ENCODE peak calls at places on chromosome 17, in four cellular contexts. N is K562, D is HL-60, U is GM12878. L is an unnamed sample.
A peak's percentile ranks its signal among the peaks of the same experiment; 100 is the strongest.

GRCh38 chr17:20063665-20064648 is 54.8 kb downstream of the SPECC1 start:
- DNase-seq in N (no peak), D (peak; percentile 63), U (peak; percentile 76), L (no peak)

GRCh38 chr17:17414316-17414937 is 62.4 kb upstream of the MED9 start:
- DNase-seq in N (no peak), D (no peak), U (no peak), L (no peak)

GRCh38 chr17:28530926-28531325 is 21.5 kb downstream of the UNC119 start:
- DNase-seq in N (no peak), D (no peak), U (no peak), L (no peak)

GRCh38 chr17:67390646-67391480 is 13.8 kb downstream of the PITPNC1 start:
- DNase-seq in N (no peak), D (no peak), U (peak; percentile 87), L (peak; percentile 23)

GRCh38 chr17:82805823-82806222 is 34.0 kb downstream of the ZNF750 start:
- DNase-seq in N (no peak), D (no peak), U (no peak), L (no peak)

GRCh38 chr17:34051046-34051445 is 204.0 kb upstream of the CCL2 start:
- DNase-seq in N (no peak), D (no peak), U (no peak), L (no peak)

GRCh38 chr17:17628388-17629008 is 37.0 kb upstream of the PEMT start:
- DNase-seq in N (no peak), D (no peak), U (peak; percentile 15), L (peak; percentile 37)

GRCh38 chr17:81217531-81217930 is 5.2 kb downstream of the CEP131 start:
- DNase-seq in N (no peak), D (no peak), U (no peak), L (no peak)

GRCh38 chr17:15966183-15966878 is 21.4 kb downstream of the ADORA2B start:
- DNase-seq in N (no peak), D (no peak), U (no peak), L (no peak)

GRCh38 chr17:50893183-50893993 is 27.2 kb upstream of the TOB1 start:
- DNase-seq in N (no peak), D (no peak), U (no peak), L (no peak)

GRCh38 chr17:70661342-70662222 is 492.2 kb downstream of the KCNJ2 start:
- DNase-seq in N (no peak), D (no peak), U (no peak), L (no peak)

GRCh38 chr17:77571562-77571981 is 386.9 kb upstream of the TNRC6C start:
- DNase-seq in N (peak; percentile 38), D (no peak), U (no peak), L (no peak)

GRCh38 chr17:65896889-65897288 is 295.0 kb downstream of the CEP112 start:
- DNase-seq in N (no peak), D (no peak), U (no peak), L (no peak)

GRCh38 chr17:82269882-82270500 is 3.5 kb downstream of the CSNK1D start:
- DNase-seq in N (no peak), D (no peak), U (no peak), L (no peak)

GRCh38 chr17:57553991-57554825 is 190.9 kb downstream of the CCDC182 start:
- DNase-seq in N (peak; percentile 80), D (no peak), U (no peak), L (no peak)

GRCh38 chr17:73291260-73291801 is 20.5 kb downstream of the CDC42EP4 start:
- DNase-seq in N (peak; percentile 82), D (peak; percentile 69), U (peak; percentile 70), L (peak; percentile 55)

GRCh38 chr17:48842746-48843145 is 11.9 kb downstream of the CALCOCO2 start:
- DNase-seq in N (no peak), D (no peak), U (no peak), L (no peak)

GRCh38 chr17:10888858-10889257 is 51.0 kb upstream of the PIRT start:
- DNase-seq in N (no peak), D (no peak), U (no peak), L (no peak)

GRCh38 chr17:35849469-35850348 is 19.0 kb downstream of the HEATR9 start:
- DNase-seq in N (peak; percentile 82), D (no peak), U (peak; percentile 20), L (peak; percentile 30)

GRCh38 chr17:55814377-55814776 is 63.5 kb downstream of the PCTP start:
- DNase-seq in N (no peak), D (no peak), U (no peak), L (no peak)

GRCh38 chr17:81037026-81037782 is 2.3 kb downstream of the BAIAP2 start:
- DNase-seq in N (no peak), D (no peak), U (no peak), L (no peak)

GRCh38 chr17:5011928-5012327 is 14.2 kb downstream of the KIF1C start:
- DNase-seq in N (no peak), D (no peak), U (peak; percentile 53), L (peak; percentile 61)

GRCh38 chr17:57552114-57552601 is 192.9 kb downstream of the CCDC182 start:
- DNase-seq in N (peak; percentile 68), D (no peak), U (no peak), L (peak; percentile 66)

GRCh38 chr17:45043268-45043681 is 8.2 kb downstream of the DCAKD start:
- DNase-seq in N (no peak), D (no peak), U (no peak), L (no peak)

GRCh38 chr17:7307686-7308624 is 527 bp downstream of the EIF5A start:
- DNase-seq in N (peak; percentile 51), D (peak; percentile 65), U (no peak), L (no peak)

GRCh38 chr17:40355123-40355803 is 9.3 kb downstream of the GJD3 start:
- DNase-seq in N (peak; percentile 82), D (no peak), U (no peak), L (peak; percentile 91)

GRCh38 chr17:50687200-50688066 is 20.3 kb downstream of the ANKRD40 start:
- DNase-seq in N (no peak), D (no peak), U (no peak), L (no peak)

GRCh38 chr17:68801564-68801963 is 153.6 kb downstream of the ABCA8 start:
- DNase-seq in N (no peak), D (no peak), U (no peak), L (no peak)

GRCh38 chr17:29177541-29177870 is 2.7 kb downstream of the MYO18A start:
- DNase-seq in N (no peak), D (no peak), U (no peak), L (no peak)

GRCh38 chr17:20103454-20104448 is 94.6 kb downstream of the SPECC1 start:
- DNase-seq in N (no peak), D (no peak), U (no peak), L (no peak)

GRCh38 chr17:43427362-43428043 is 28.7 kb downstream of the ARL4D start:
- DNase-seq in N (no peak), D (no peak), U (no peak), L (no peak)

GRCh38 chr17:47267354-47267828 is 13.8 kb downstream of the ITGB3 start:
- DNase-seq in N (no peak), D (no peak), U (no peak), L (no peak)

GRCh38 chr17:43554857-43555256 is 8.7 kb upstream of the ETV4 start:
- DNase-seq in N (no peak), D (no peak), U (no peak), L (no peak)

GRCh38 chr17:78383725-78384471 is 5.4 kb downstream of the PGS1 start:
- DNase-seq in N (no peak), D (peak; percentile 76), U (peak; percentile 74), L (no peak)

GRCh38 chr17:41547378-41547841 is 19.3 kb upstream of the KRT19 start:
- DNase-seq in N (no peak), D (no peak), U (no peak), L (no peak)

GRCh38 chr17:35191001-35191695 is 3.0 kb downstream of the SLC35G3 start:
- DNase-seq in N (no peak), D (no peak), U (no peak), L (no peak)

GRCh38 chr17:14882131-14882530 is 383.0 kb downstream of the PMP22 start:
- DNase-seq in N (no peak), D (no peak), U (no peak), L (no peak)

GRCh38 chr17:37359682-37360188 is 16.1 kb upstream of the C17orf78 start:
- DNase-seq in N (no peak), D (no peak), U (no peak), L (no peak)
- TF ChIP-seq SPI1 in N (no peak), D (no peak), U (no peak), L (no peak)

GRCh38 chr17:752620-753219 is 656 bp upstream of the GEMIN4 start:
- DNase-seq in N (peak; percentile 26), D (no peak), U (no peak), L (peak; percentile 70)
- TF ChIP-seq SPI1 in N (no peak), D (no peak), U (no peak), L (no peak)

DNA sequence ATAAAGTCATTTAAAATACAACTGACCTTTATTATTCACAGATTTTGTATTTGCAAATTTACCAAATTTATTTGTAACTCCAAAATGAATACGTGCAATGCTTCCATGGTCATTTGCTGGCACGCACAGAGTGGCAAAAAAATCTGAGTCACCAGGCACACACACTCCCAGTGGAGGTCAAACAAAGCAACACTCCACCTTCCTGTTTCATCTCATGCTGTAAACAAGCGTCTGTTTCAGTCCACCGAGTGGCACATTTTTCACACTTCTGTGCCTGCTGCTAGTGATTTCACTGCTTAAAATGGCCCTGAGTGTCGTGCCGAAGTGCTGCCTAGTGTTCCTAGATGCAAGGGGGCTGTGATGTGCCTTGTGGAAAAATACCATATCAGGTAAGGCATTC is 17.8 kb upstream of the ITGAE start:
- DNase-seq in N (no peak), D (no peak), U (no peak), L (no peak)
- TF ChIP-seq SPI1 in N (no peak), D (no peak), U (no peak), L (no peak)

GRCh38 chr17:59327136-59327878 is 4.1 kb upstream of the YPEL2 start:
- DNase-seq in N (no peak), D (no peak), U (no peak), L (no peak)
- TF ChIP-seq SPI1 in N (no peak), D (no peak), U (no peak), L (no peak)

GRCh38 chr17:64447526-64447925 is 1.4 kb upstream of the MILR1 start:
- DNase-seq in N (no peak), D (no peak), U (no peak), L (no peak)

GRCh38 chr17:64449545-64449944 is 630 bp downstream of the MILR1 start:
- DNase-seq in N (peak; percentile 31), D (peak; percentile 56), U (no peak), L (no peak)

GRCh38 chr17:64443086-64443760 is 5.7 kb upstream of the MILR1 start:
- DNase-seq in N (no peak), D (no peak), U (no peak), L (no peak)

GRCh38 chr17:64448665-64449512 is at the start of gene MILR1:
- DNase-seq in N (peak; percentile 86), D (peak; percentile 99), U (peak; percentile 77), L (no peak)
- TF ChIP-seq SPI1 in N (peak; percentile 96), D (peak; percentile 86), U (peak; percentile 80), L (peak; percentile 86)